ENCODE peak calls at places on chromosomes 1 and 21, in seven cellular contexts. D is astrocyte of the spinal cord, H is HFFc6, O is cardiac muscle cell, Q is progenitor cell of endocrine pancreas, E is psoas muscle, L is endodermal cell. I is an unnamed sample.

GRCh38 chr1:32339363-32339978 is 3.4 kb upstream of the MARCKSL1 start:
- DNase-seq in H (peak; percentile 54), O (no peak), Q (no peak), D (peak; percentile 47), E (no peak), L (no peak), I (no peak)

GRCh38 chr1:70044832-70045231 is 160.5 kb downstream of the LRRC40 start:
- DNase-seq in H (peak; percentile 60), Q (no peak), L (no peak), D (peak; percentile 74), E (no peak), O (no peak), I (no peak)

GRCh38 chr1:165173409-165173808 is 183.1 kb downstream of the LMX1A start:
- DNase-seq in L (no peak), Q (no peak), O (no peak), H (no peak), D (no peak), E (no peak), I (no peak)

GRCh38 chr1:189627427-189627826 is 850.2 kb downstream of the BRINP3 start:
- DNase-seq in L (no peak), H (no peak), E (no peak), O (no peak), D (no peak), Q (no peak), I (no peak)

GRCh38 chr1:89799495-89799894 is 21.3 kb upstream of the LRRC8D start:
- DNase-seq in D (peak; percentile 20), E (no peak), O (no peak), L (no peak), Q (no peak), H (peak; percentile 24), I (no peak)

GRCh38 chr1:185775505-185775904 is 41.3 kb downstream of the HMCN1 start:
- DNase-seq in D (no peak), H (no peak), Q (no peak), O (no peak), L (no peak), E (no peak), I (no peak)

GRCh38 chr1:58481962-58482361 is 64.6 kb downstream of the OMA1 start:
- DNase-seq in L (no peak), H (no peak), O (no peak), Q (no peak), E (no peak), D (no peak), I (no peak)

GRCh38 chr1:173190101-173190895 is 16.8 kb downstream of the TNFSF4 start:
- DNase-seq in E (peak; percentile 44), L (no peak), Q (no peak), D (peak; percentile 81), O (peak; percentile 69), H (peak; percentile 62), I (no peak)

GRCh38 chr21:25214676-25215075 is 392.6 kb downstream of the MRPL39 start:
- DNase-seq in O (no peak), L (no peak), Q (no peak), E (no peak), H (no peak), D (no peak), I (no peak)

GRCh38 chr1:23080885-23081284 is 61.6 kb downstream of the KDM1A start:
- DNase-seq in D (no peak), L (no peak), Q (no peak), O (no peak), E (no peak), H (no peak), I (no peak)

GRCh38 chr1:23083714-23084480 is 64.6 kb downstream of the KDM1A start:
- DNase-seq in E (peak; percentile 37), Q (no peak), D (no peak), O (no peak), H (no peak), L (no peak), I (no peak)

GRCh38 chr1:23079025-23079424 is 59.8 kb downstream of the KDM1A start:
- DNase-seq in Q (no peak), D (no peak), L (no peak), E (no peak), H (no peak), O (no peak), I (no peak)

GRCh38 chr1:23084880-23085279 is 65.6 kb downstream of the KDM1A start:
- DNase-seq in L (no peak), D (no peak), O (no peak), Q (no peak), E (no peak), H (no peak), I (no peak)

DNA sequence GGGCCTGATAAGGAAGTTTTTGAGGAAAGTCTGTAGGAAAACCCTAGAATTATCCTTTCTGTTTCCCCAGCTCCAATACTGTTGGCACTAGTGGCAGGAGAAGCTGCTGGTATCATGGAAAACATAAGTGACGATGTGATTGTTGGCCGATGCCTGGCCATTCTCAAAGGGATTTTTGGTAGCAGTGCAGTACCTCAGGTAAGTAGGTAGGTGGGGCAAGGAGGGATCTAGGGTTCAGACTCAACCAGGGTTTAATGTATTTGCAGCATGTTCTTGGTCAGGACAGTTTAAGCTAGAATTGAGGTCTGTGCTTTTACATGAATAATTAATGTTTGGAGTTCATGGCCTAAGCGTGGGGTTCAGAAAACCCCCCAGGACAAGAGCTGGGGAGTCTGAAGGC is 62.1 kb downstream of the KDM1A start:
- DNase-seq in E (no peak), D (no peak), Q (no peak), O (peak; percentile 11), L (peak; percentile 73), H (no peak), I (no peak)
- TF ChIP-seq CTCF in E (no peak), D (peak; percentile 24), Q (peak; percentile 45), O (peak; percentile 14), L (peak; percentile 71), H (peak; percentile 46), I (no peak)

DNA sequence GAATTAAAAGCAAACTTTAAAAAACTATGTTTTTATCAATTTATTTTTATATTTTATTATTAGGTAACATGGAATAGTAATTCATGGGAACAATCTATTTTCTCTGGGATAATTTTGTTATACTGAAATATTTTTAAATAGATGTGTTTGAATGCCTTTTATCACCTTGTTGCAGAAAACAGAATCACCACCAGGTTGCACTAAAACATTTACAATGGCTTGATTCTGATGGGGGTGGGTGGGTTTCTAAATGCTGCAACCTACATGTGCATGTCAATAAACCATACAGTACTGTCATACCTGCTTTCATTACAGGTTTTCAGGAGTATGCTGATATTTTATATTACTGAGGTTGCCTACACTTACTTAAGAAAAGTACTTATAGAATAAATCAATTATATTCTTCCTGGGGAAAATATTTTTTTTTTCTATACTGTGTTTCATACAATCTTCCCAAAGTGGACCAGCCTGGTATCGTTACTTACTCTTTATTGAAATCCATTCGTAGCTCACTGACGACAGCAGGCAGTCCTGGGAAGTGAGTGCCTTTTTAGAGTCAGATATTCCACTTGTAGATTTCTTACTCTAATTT is 132.8 kb downstream of the PTPRC start:
- DNase-seq in H (peak; percentile 8), E (no peak), O (peak; percentile 59), L (no peak), D (peak; percentile 76), Q (no peak), I (no peak)
- TF ChIP-seq CTCF in H (peak; percentile 85), E (no peak), O (peak; percentile 59), L (peak; percentile 84), D (peak; percentile 64), Q (peak; percentile 70), I (peak; percentile 88)

DNA sequence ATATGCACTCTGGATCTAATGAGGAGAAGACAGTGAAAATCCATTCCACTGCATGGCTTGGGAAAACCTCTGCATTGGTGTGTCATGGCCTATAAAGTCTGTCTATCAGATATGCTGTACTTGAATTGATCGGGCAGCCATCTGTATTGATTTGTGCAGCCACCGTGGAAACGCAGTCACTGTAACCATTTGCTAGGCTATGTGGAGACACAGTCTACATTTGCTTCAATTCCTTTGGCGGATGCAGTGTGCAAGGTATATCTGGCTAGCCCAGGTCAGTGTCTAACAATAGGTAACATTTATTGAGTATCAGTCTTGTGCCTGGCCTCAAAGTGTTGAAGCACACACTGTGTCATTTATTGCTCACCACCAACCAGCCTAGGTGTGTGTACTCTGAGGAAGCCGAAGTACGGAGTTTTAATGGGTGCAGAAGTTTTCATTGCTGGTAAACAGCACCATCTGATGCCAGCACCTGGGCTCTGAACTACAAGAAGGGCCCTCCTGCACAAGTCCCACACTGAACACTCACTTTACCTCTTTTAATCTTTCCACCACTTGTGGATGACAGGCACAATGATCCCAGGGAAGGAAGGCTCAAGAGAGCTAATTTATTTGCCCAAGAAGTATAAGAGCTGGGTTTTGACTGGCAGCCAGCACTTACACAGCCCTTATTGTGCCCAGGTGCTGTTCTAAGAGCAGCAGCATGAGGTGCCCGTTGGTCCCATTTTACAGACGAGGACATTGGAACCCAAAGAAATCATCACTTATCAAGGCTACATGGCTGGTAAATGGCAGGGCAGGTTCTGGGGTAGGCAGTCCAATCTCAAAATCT is 83.3 kb downstream of the DAB1 start:
- DNase-seq in Q (no peak), O (peak; percentile 60), E (no peak), L (no peak), D (no peak), H (no peak), I (no peak)
- TF ChIP-seq CTCF in Q (no peak), O (no peak), E (no peak), L (no peak), D (no peak), H (no peak), I (peak; percentile 2)

DNA sequence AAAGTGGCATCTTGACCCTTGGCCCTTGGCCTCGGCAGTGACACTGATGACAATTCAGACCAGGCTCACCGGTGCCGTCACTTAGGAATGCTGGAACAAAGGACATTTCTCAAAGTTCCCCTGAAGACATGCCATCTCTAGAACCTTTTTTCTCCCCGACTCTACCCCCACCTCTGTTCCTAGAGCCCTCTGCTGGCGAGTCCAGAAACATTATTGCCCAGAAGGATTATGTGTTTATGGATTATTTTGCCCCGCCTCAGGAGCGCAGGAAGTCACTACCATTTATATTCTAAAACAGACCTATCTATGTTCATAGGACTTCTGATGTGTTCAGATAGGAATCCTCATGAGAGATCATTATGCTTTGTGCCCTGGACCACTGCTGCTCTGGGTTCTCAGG is 12.6 kb upstream of the SHISA4 start:
- DNase-seq in Q (no peak), H (no peak), L (no peak), E (no peak), D (no peak), O (no peak), I (no peak)
- TF ChIP-seq CTCF in Q (peak; percentile 37), H (peak; percentile 74), L (peak; percentile 55), E (peak; percentile 11), D (peak; percentile 57), O (peak; percentile 46), I (peak; percentile 37)

DNA sequence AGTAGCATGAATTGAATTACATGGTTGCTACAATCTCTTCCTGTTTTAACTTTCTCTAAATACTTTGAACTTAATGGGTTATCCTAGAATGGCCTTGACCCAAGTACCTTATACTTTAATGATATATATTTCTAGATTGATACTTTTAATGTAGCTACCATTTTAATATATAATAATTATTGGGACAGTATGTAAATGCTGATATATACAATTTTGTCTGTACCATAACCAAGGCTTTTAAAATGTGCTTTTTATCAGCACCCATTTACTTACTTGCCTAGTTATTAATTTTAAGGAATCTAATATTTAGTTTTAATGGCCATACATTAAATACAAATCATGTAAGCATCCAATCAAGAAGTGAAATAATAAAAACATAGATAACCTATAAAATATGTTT is 13.4 kb downstream of the HIPK1 start:
- DNase-seq in Q (no peak), L (no peak), H (no peak), E (no peak), D (no peak), O (no peak), I (no peak)
- TF ChIP-seq CTCF in Q (no peak), L (no peak), H (no peak), E (no peak), D (no peak), O (no peak), I (no peak)